ENCODE peak calls at places on chromosomes 13 and 19, in nine cellular contexts. One of them, this sample, is unnamed.
A peak's percentile ranks its signal among the peaks of the same experiment; 100 is the strongest.

GRCh38 chr19:14088634-14089411 is 1.7 kb downstream of the SAMD1 start:
- DNase-seq in endothelial cell of umbilical vein: no peak
- DNase-seq in neural progenitor cell: no peak
- DNase-seq in neuronal stem cell: no peak
- DNase-seq in SJSA1: no peak
- DNase-seq in adrenal gland: no peak
- DNase-seq in IMR-90: no peak
- DNase-seq in tibial artery: no peak
- DNase-seq in dorsolateral prefrontal cortex: no peak
- DNase-seq in this sample: peak; percentile 63

GRCh38 chr13:103140001-103140671 is 73.9 kb upstream of the SLC10A2 start:
- DNase-seq in dorsolateral prefrontal cortex: no peak
- DNase-seq in endothelial cell of umbilical vein: no peak
- DNase-seq in adrenal gland: peak; percentile 43
- DNase-seq in IMR-90: no peak
- DNase-seq in SJSA1: peak; percentile 40
- DNase-seq in neural progenitor cell: peak; percentile 46
- DNase-seq in neuronal stem cell: no peak
- DNase-seq in tibial artery: no peak
- DNase-seq in this sample: no peak

GRCh38 chr13:42875448-42876269 is 94.3 kb downstream of the FAM216B start:
- DNase-seq in dorsolateral prefrontal cortex: no peak
- DNase-seq in tibial artery: no peak
- DNase-seq in endothelial cell of umbilical vein: peak; percentile 31
- DNase-seq in SJSA1: peak; percentile 73
- DNase-seq in adrenal gland: peak; percentile 68
- DNase-seq in IMR-90: peak; percentile 54
- DNase-seq in neural progenitor cell: peak; percentile 76
- DNase-seq in neuronal stem cell: peak; percentile 30
- DNase-seq in this sample: no peak

GRCh38 chr13:102091231-102091630 is 310.6 kb downstream of the FGF14 start:
- DNase-seq in tibial artery: no peak
- DNase-seq in IMR-90: no peak
- DNase-seq in SJSA1: no peak
- DNase-seq in neural progenitor cell: peak; percentile 72
- DNase-seq in dorsolateral prefrontal cortex: no peak
- DNase-seq in endothelial cell of umbilical vein: no peak
- DNase-seq in neuronal stem cell: no peak
- DNase-seq in adrenal gland: no peak
- DNase-seq in this sample: no peak

GRCh38 chr13:114140909-114141255 is 8.5 kb upstream of the RASA3 start:
- DNase-seq in IMR-90: no peak
- DNase-seq in SJSA1: no peak
- DNase-seq in neural progenitor cell: no peak
- DNase-seq in adrenal gland: no peak
- DNase-seq in dorsolateral prefrontal cortex: no peak
- DNase-seq in tibial artery: no peak
- DNase-seq in neuronal stem cell: no peak
- DNase-seq in endothelial cell of umbilical vein: no peak
- DNase-seq in this sample: peak; percentile 4

GRCh38 chr13:41200126-41200525 is 5.8 kb upstream of the KBTBD7 start:
- DNase-seq in adrenal gland: no peak
- DNase-seq in endothelial cell of umbilical vein: no peak
- DNase-seq in SJSA1: no peak
- DNase-seq in neuronal stem cell: no peak
- DNase-seq in IMR-90: no peak
- DNase-seq in dorsolateral prefrontal cortex: no peak
- DNase-seq in tibial artery: no peak
- DNase-seq in neural progenitor cell: no peak
- DNase-seq in this sample: no peak

GRCh38 chr13:102394158-102395053 is 7.4 kb downstream of the FGF14 start:
- DNase-seq in neuronal stem cell: peak; percentile 96
- DNase-seq in neural progenitor cell: peak; percentile 98
- DNase-seq in endothelial cell of umbilical vein: peak; percentile 75
- DNase-seq in dorsolateral prefrontal cortex: peak; percentile 95
- DNase-seq in SJSA1: peak; percentile 4
- DNase-seq in adrenal gland: peak; percentile 94
- DNase-seq in tibial artery: peak; percentile 89
- DNase-seq in IMR-90: peak; percentile 73
- DNase-seq in this sample: peak; percentile 97

GRCh38 chr19:10899171-10899653 is 27.9 kb downstream of the CARM1 start:
- DNase-seq in endothelial cell of umbilical vein: no peak
- DNase-seq in IMR-90: no peak
- DNase-seq in tibial artery: no peak
- DNase-seq in dorsolateral prefrontal cortex: peak; percentile 58
- DNase-seq in SJSA1: no peak
- DNase-seq in adrenal gland: peak; percentile 77
- DNase-seq in neuronal stem cell: no peak
- DNase-seq in neural progenitor cell: no peak
- DNase-seq in this sample: peak; percentile 67

GRCh38 chr19:30029721-30030510 is 87.9 kb downstream of the URI1 start:
- DNase-seq in endothelial cell of umbilical vein: peak; percentile 39
- DNase-seq in dorsolateral prefrontal cortex: no peak
- DNase-seq in tibial artery: no peak
- DNase-seq in IMR-90: peak; percentile 56
- DNase-seq in adrenal gland: no peak
- DNase-seq in SJSA1: peak; percentile 93
- DNase-seq in neural progenitor cell: no peak
- DNase-seq in neuronal stem cell: no peak
- DNase-seq in this sample: no peak

GRCh38 chr19:47100290-47100689 is 13.3 kb downstream of the ZC3H4 start:
- DNase-seq in endothelial cell of umbilical vein: no peak
- DNase-seq in dorsolateral prefrontal cortex: no peak
- DNase-seq in adrenal gland: no peak
- DNase-seq in tibial artery: no peak
- DNase-seq in neuronal stem cell: no peak
- DNase-seq in neural progenitor cell: no peak
- DNase-seq in IMR-90: no peak
- DNase-seq in SJSA1: no peak
- DNase-seq in this sample: no peak

GRCh38 chr13:21673592-21674270 is 2.9 kb downstream of the FGF9 start:
- DNase-seq in endothelial cell of umbilical vein: peak; percentile 23
- DNase-seq in IMR-90: peak; percentile 36
- DNase-seq in neural progenitor cell: peak; percentile 87
- DNase-seq in SJSA1: peak; percentile 28
- DNase-seq in adrenal gland: peak; percentile 34
- DNase-seq in neuronal stem cell: peak; percentile 72
- DNase-seq in tibial artery: no peak
- DNase-seq in dorsolateral prefrontal cortex: peak; percentile 77
- DNase-seq in this sample: peak; percentile 74

GRCh38 chr19:56217039-56217949 is 15.2 kb downstream of the ZSCAN5C start:
- DNase-seq in endothelial cell of umbilical vein: peak; percentile 29
- DNase-seq in dorsolateral prefrontal cortex: peak; percentile 42
- DNase-seq in SJSA1: no peak
- DNase-seq in adrenal gland: peak; percentile 9
- DNase-seq in neural progenitor cell: peak; percentile 38
- DNase-seq in neuronal stem cell: no peak
- DNase-seq in tibial artery: peak; percentile 23
- DNase-seq in IMR-90: peak; percentile 4
- DNase-seq in this sample: peak; percentile 73

GRCh38 chr13:41458939-41459753 is 1.8 kb downstream of the RGCC start:
- DNase-seq in tibial artery: peak; percentile 40
- DNase-seq in adrenal gland: peak; percentile 22
- DNase-seq in dorsolateral prefrontal cortex: no peak
- DNase-seq in IMR-90: peak; percentile 72
- DNase-seq in neuronal stem cell: no peak
- DNase-seq in SJSA1: no peak
- DNase-seq in neural progenitor cell: peak; percentile 22
- DNase-seq in endothelial cell of umbilical vein: peak; percentile 63
- DNase-seq in this sample: peak; percentile 63

GRCh38 chr19:18649371-18650047 is 12.7 kb downstream of the KLHL26 start:
- DNase-seq in adrenal gland: no peak
- DNase-seq in dorsolateral prefrontal cortex: peak; percentile 73
- DNase-seq in SJSA1: no peak
- DNase-seq in neuronal stem cell: no peak
- DNase-seq in IMR-90: peak; percentile 70
- DNase-seq in endothelial cell of umbilical vein: peak; percentile 68
- DNase-seq in neural progenitor cell: peak; percentile 46
- DNase-seq in tibial artery: peak; percentile 86
- DNase-seq in this sample: peak; percentile 81

GRCh38 chr19:18650468-18651001 is 13.7 kb downstream of the KLHL26 start:
- DNase-seq in tibial artery: peak; percentile 96
- DNase-seq in IMR-90: peak; percentile 93
- DNase-seq in adrenal gland: peak; percentile 57
- DNase-seq in neuronal stem cell: no peak
- DNase-seq in dorsolateral prefrontal cortex: no peak
- DNase-seq in neural progenitor cell: peak; percentile 37
- DNase-seq in SJSA1: no peak
- DNase-seq in endothelial cell of umbilical vein: peak; percentile 81
- DNase-seq in this sample: peak; percentile 94

GRCh38 chr19:18651300-18651699 is 14.5 kb downstream of the KLHL26 start:
- DNase-seq in neural progenitor cell: no peak
- DNase-seq in SJSA1: no peak
- DNase-seq in dorsolateral prefrontal cortex: no peak
- DNase-seq in adrenal gland: no peak
- DNase-seq in endothelial cell of umbilical vein: no peak
- DNase-seq in tibial artery: no peak
- DNase-seq in IMR-90: no peak
- DNase-seq in neuronal stem cell: no peak
- DNase-seq in this sample: no peak

GRCh38 chr19:18648971-18649310 is 12.1 kb downstream of the KLHL26 start:
- DNase-seq in adrenal gland: no peak
- DNase-seq in neuronal stem cell: no peak
- DNase-seq in tibial artery: peak; percentile 66
- DNase-seq in IMR-90: no peak
- DNase-seq in dorsolateral prefrontal cortex: no peak
- DNase-seq in endothelial cell of umbilical vein: no peak
- DNase-seq in neural progenitor cell: no peak
- DNase-seq in SJSA1: no peak
- DNase-seq in this sample: peak; percentile 82

DNA sequence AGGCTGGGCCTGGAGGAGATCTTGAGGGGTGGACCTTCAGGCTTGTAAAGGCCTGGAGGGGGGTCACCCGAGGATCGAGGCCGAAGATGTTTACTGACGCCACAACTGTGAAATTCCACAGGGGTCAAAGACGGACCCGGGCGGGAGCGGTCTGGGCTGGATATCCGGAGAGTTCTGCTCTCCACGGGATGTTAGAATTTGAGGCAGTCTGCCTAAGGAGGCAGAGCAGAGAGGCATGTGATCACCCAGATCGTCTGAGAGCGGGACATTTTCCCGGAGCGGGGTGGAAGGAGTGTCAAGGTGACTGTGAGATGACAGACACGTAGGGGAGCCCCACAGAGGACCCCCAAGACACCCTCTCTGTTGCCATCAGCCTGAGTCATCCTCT is 13.2 kb downstream of the KLHL26 start:
- DNase-seq in adrenal gland: no peak
- DNase-seq in SJSA1: no peak
- DNase-seq in IMR-90: peak; percentile 61
- DNase-seq in tibial artery: peak; percentile 79
- DNase-seq in neuronal stem cell: no peak
- DNase-seq in endothelial cell of umbilical vein: peak; percentile 65
- DNase-seq in neural progenitor cell: no peak
- DNase-seq in dorsolateral prefrontal cortex: no peak
- DNase-seq in this sample: peak; percentile 87
- H3K27ac ChIP-seq in adrenal gland: peak overlapping the region; percentile 78
- H3K27ac ChIP-seq in SJSA1: no peak overlapping the region
- H3K27ac ChIP-seq in IMR-90: peak overlapping the region; percentile 71
- H3K27ac ChIP-seq in tibial artery: peak overlapping the region; percentile 96
- H3K27ac ChIP-seq in neuronal stem cell: no peak overlapping the region
- H3K27ac ChIP-seq in endothelial cell of umbilical vein: peak overlapping the region; percentile 67
- H3K27ac ChIP-seq in neural progenitor cell: no peak overlapping the region
- H3K27ac ChIP-seq in dorsolateral prefrontal cortex: peak overlapping the region; percentile 52
- H3K27ac ChIP-seq in this sample: peak overlapping the region; percentile 84

DNA sequence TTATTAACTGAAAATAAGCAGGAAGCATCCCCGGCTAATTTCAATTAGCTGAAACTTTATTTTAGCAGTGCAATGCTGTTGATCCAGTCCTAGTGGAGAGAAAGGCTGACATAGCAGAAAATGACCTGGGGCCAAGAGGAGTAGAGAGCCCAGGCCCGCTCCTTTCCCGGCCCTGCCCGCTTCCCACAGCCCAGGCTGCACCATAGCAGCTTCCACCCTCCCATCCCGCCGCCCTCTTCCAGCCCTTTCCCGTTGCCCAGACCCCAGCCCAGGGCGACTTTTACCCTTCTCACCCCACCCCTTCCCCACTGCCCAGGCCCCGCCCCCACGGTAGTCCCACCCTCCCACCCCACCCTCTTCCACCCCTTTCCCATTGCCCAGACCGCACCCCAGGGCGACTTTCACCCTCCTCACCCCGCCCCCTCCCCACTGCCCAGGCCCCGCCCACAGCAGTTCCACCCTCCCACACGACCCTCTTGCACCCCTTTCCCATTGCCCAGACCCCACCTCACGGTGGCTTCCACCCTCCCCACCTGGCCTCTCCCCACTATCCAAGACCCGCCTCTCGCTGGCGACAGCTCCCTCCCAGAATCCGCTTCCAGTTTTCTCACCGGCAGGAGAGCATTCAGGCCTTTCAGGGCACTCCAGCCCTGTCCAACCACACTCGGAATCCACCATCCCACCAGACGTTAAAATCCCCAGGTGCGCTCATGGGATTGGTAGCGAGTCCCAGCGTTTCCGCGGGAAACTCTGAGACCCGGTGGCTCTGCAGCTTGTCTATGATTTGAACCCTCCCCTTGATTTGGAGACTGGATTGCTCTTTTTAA is 8.3 kb downstream of the ZNF160 start:
- DNase-seq in IMR-90: no peak
- DNase-seq in neuronal stem cell: peak; percentile 54
- DNase-seq in dorsolateral prefrontal cortex: no peak
- DNase-seq in adrenal gland: no peak
- DNase-seq in tibial artery: no peak
- DNase-seq in neural progenitor cell: peak; percentile 84
- DNase-seq in endothelial cell of umbilical vein: no peak
- DNase-seq in SJSA1: no peak
- DNase-seq in this sample: no peak
- H3K27ac ChIP-seq in IMR-90: no peak overlapping the region
- H3K27ac ChIP-seq in neuronal stem cell: peak overlapping the region; percentile 46
- H3K27ac ChIP-seq in dorsolateral prefrontal cortex: no peak overlapping the region
- H3K27ac ChIP-seq in adrenal gland: no peak overlapping the region
- H3K27ac ChIP-seq in tibial artery: no peak overlapping the region
- H3K27ac ChIP-seq in neural progenitor cell: peak overlapping the region; percentile 53
- H3K27ac ChIP-seq in endothelial cell of umbilical vein: no peak overlapping the region
- H3K27ac ChIP-seq in SJSA1: no peak overlapping the region
- H3K27ac ChIP-seq in this sample: no peak overlapping the region

DNA sequence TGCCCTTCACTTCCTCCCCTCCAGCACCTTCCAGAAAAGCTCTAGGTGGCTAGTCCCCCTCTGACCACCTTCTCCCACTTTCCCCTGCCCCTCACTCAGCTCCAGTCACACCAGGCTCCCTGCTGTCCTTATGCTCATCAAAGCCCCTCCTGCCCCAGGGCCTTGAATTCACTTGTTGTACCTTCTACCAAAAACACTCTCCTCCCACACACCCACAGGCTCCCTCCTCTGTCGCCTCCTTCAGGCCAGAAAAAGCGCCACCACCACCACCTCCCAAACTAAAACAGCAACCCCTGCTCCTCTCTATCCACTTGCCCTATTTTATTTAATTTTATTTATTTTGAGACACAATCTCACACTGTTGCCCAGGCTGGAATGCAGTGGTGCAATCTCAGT is 4.8 kb upstream of the CEACAM16 start:
- DNase-seq in adrenal gland: no peak
- DNase-seq in IMR-90: no peak
- DNase-seq in neuronal stem cell: no peak
- DNase-seq in SJSA1: no peak
- DNase-seq in dorsolateral prefrontal cortex: no peak
- DNase-seq in endothelial cell of umbilical vein: no peak
- DNase-seq in neural progenitor cell: no peak
- DNase-seq in tibial artery: no peak
- DNase-seq in this sample: no peak
- H3K27ac ChIP-seq in adrenal gland: no peak overlapping the region
- H3K27ac ChIP-seq in IMR-90: no peak overlapping the region
- H3K27ac ChIP-seq in neuronal stem cell: no peak overlapping the region
- H3K27ac ChIP-seq in SJSA1: no peak overlapping the region
- H3K27ac ChIP-seq in dorsolateral prefrontal cortex: no peak overlapping the region
- H3K27ac ChIP-seq in endothelial cell of umbilical vein: no peak overlapping the region
- H3K27ac ChIP-seq in neural progenitor cell: no peak overlapping the region
- H3K27ac ChIP-seq in tibial artery: no peak overlapping the region
- H3K27ac ChIP-seq in this sample: no peak overlapping the region

GRCh38 chr13:47672982-47673670 is 327.9 kb downstream of the SUCLA2 start:
- DNase-seq in endothelial cell of umbilical vein: no peak
- DNase-seq in neuronal stem cell: no peak
- DNase-seq in adrenal gland: no peak
- DNase-seq in dorsolateral prefrontal cortex: no peak
- DNase-seq in tibial artery: no peak
- DNase-seq in IMR-90: peak; percentile 93
- DNase-seq in SJSA1: no peak
- DNase-seq in neural progenitor cell: no peak
- DNase-seq in this sample: peak; percentile 32
- H3K27ac ChIP-seq in endothelial cell of umbilical vein: no peak overlapping the region
- H3K27ac ChIP-seq in neuronal stem cell: no peak overlapping the region
- H3K27ac ChIP-seq in adrenal gland: no peak overlapping the region
- H3K27ac ChIP-seq in dorsolateral prefrontal cortex: no peak overlapping the region
- H3K27ac ChIP-seq in tibial artery: peak overlapping the region; percentile 54
- H3K27ac ChIP-seq in IMR-90: peak overlapping the region; percentile 67
- H3K27ac ChIP-seq in SJSA1: no peak overlapping the region
- H3K27ac ChIP-seq in neural progenitor cell: no peak overlapping the region
- H3K27ac ChIP-seq in this sample: peak overlapping the region; percentile 28